ENCODE peak calls at places on chromosomes 12 and 14, in five cellular contexts. One of them, this sample, is unnamed.

GRCh38 chr12:83197483-83197914 is 510.8 kb downstream of the TMTC2 start:
- DNase-seq in sciatic nerve: no peak
- DNase-seq in H4: no peak
- DNase-seq in LoVo: no peak
- DNase-seq in NCI-H2029 treated with DMSO at 0.1 percent for 48 hours: no peak
- DNase-seq in this sample: no peak

GRCh38 chr14:49982522-49982951 is 89.7 kb downstream of the ARF6 start:
- DNase-seq in sciatic nerve: no peak
- DNase-seq in H4: no peak
- DNase-seq in LoVo: no peak
- DNase-seq in NCI-H2029 treated with DMSO at 0.1 percent for 48 hours: no peak
- DNase-seq in this sample: no peak

GRCh38 chr14:89041245-89041585 is 216.8 kb downstream of the TTC8 start:
- DNase-seq in sciatic nerve: no peak
- DNase-seq in LoVo: peak
- DNase-seq in H4: no peak
- DNase-seq in NCI-H2029 treated with DMSO at 0.1 percent for 48 hours: peak
- DNase-seq in this sample: peak

GRCh38 chr14:54881761-54882401 is 20.7 kb downstream of the GCH1 start:
- DNase-seq in sciatic nerve: no peak
- DNase-seq in H4: peak
- DNase-seq in NCI-H2029 treated with DMSO at 0.1 percent for 48 hours: no peak
- DNase-seq in LoVo: peak
- DNase-seq in this sample: no peak

GRCh38 chr12:5441497-5442236 is 9.8 kb downstream of the NTF3 start:
- DNase-seq in sciatic nerve: no peak
- DNase-seq in LoVo: peak
- DNase-seq in NCI-H2029 treated with DMSO at 0.1 percent for 48 hours: peak
- DNase-seq in H4: peak
- DNase-seq in this sample: peak

GRCh38 chr12:51833446-51834227 is 14.9 kb downstream of the FIGNL2 start:
- DNase-seq in sciatic nerve: no peak
- DNase-seq in LoVo: no peak
- DNase-seq in NCI-H2029 treated with DMSO at 0.1 percent for 48 hours: no peak
- DNase-seq in H4: no peak
- DNase-seq in this sample: no peak

GRCh38 chr12:47709277-47710048 is 3.6 kb upstream of the RPAP3 start:
- DNase-seq in NCI-H2029 treated with DMSO at 0.1 percent for 48 hours: no peak
- DNase-seq in H4: no peak
- DNase-seq in LoVo: no peak
- DNase-seq in sciatic nerve: no peak
- DNase-seq in this sample: no peak

GRCh38 chr14:42057176-42057575 is 450.5 kb downstream of the LRFN5 start:
- DNase-seq in sciatic nerve: no peak
- DNase-seq in LoVo: no peak
- DNase-seq in NCI-H2029 treated with DMSO at 0.1 percent for 48 hours: no peak
- DNase-seq in H4: no peak
- DNase-seq in this sample: no peak

GRCh38 chr12:104095289-104095688 is 31.0 kb downstream of the HCFC2 start:
- DNase-seq in H4: no peak
- DNase-seq in LoVo: no peak
- DNase-seq in sciatic nerve: no peak
- DNase-seq in NCI-H2029 treated with DMSO at 0.1 percent for 48 hours: no peak
- DNase-seq in this sample: no peak

GRCh38 chr14:25048170-25049126 is 1.5 kb downstream of the STXBP6 start:
- DNase-seq in LoVo: no peak
- DNase-seq in NCI-H2029 treated with DMSO at 0.1 percent for 48 hours: no peak
- DNase-seq in H4: no peak
- DNase-seq in sciatic nerve: peak
- DNase-seq in this sample: no peak

GRCh38 chr12:64714551-64714968 is 44.6 kb downstream of the GNS start:
- DNase-seq in LoVo: no peak
- DNase-seq in H4: no peak
- DNase-seq in sciatic nerve: no peak
- DNase-seq in NCI-H2029 treated with DMSO at 0.1 percent for 48 hours: no peak
- DNase-seq in this sample: no peak

GRCh38 chr14:87992349-87992719 is 648 bp downstream of the GALC start:
- DNase-seq in sciatic nerve: no peak
- DNase-seq in NCI-H2029 treated with DMSO at 0.1 percent for 48 hours: no peak
- DNase-seq in LoVo: no peak
- DNase-seq in H4: no peak
- DNase-seq in this sample: no peak

GRCh38 chr12:124333724-124334123 is 38.8 kb downstream of the RFLNA start:
- DNase-seq in LoVo: no peak
- DNase-seq in sciatic nerve: no peak
- DNase-seq in NCI-H2029 treated with DMSO at 0.1 percent for 48 hours: no peak
- DNase-seq in H4: no peak
- DNase-seq in this sample: no peak

GRCh38 chr12:93347054-93347786 is 30.5 kb upstream of the NUDT4 start:
- DNase-seq in NCI-H2029 treated with DMSO at 0.1 percent for 48 hours: no peak
- DNase-seq in H4: no peak
- DNase-seq in sciatic nerve: no peak
- DNase-seq in LoVo: no peak
- DNase-seq in this sample: no peak

GRCh38 chr14:105395538-105395854 is 2.8 kb upstream of the TEX22 start:
- DNase-seq in H4: no peak
- DNase-seq in LoVo: no peak
- DNase-seq in sciatic nerve: peak
- DNase-seq in NCI-H2029 treated with DMSO at 0.1 percent for 48 hours: no peak
- DNase-seq in this sample: no peak

GRCh38 chr12:57816855-57817151 is 1.7 kb downstream of the AVIL start:
- DNase-seq in LoVo: no peak
- DNase-seq in NCI-H2029 treated with DMSO at 0.1 percent for 48 hours: no peak
- DNase-seq in sciatic nerve: no peak
- DNase-seq in H4: no peak
- DNase-seq in this sample: no peak

GRCh38 chr12:105948331-105948730 is 190.4 kb downstream of the NUAK1 start:
- DNase-seq in LoVo: no peak
- DNase-seq in sciatic nerve: no peak
- DNase-seq in H4: peak
- DNase-seq in NCI-H2029 treated with DMSO at 0.1 percent for 48 hours: no peak
- DNase-seq in this sample: peak

GRCh38 chr14:95156153-95156764 is 1.1 kb downstream of the DICER1 start:
- DNase-seq in H4: no peak
- DNase-seq in NCI-H2029 treated with DMSO at 0.1 percent for 48 hours: no peak
- DNase-seq in LoVo: no peak
- DNase-seq in sciatic nerve: no peak
- DNase-seq in this sample: peak

This sample was measured in SW480.